ENCODE peak calls at places on chromosomes 2 and 18, in seven cellular contexts. X, K, P, G, V, C and H are unnamed samples.

GRCh38 chr2:64906853-64907536 is 82.2 kb upstream of the SLC1A4 start:
- DNase-seq in C (no peak), K (no peak), V (no peak), P (no peak), G (no peak), X (no peak), H (no peak)

GRCh38 chr2:159714586-159714930 is 2.3 kb downstream of the MARCHF7 start:
- DNase-seq in G (no peak), K (no peak), V (no peak), P (no peak), X (no peak), C (no peak), H (no peak)

GRCh38 chr2:35946431-35946991 is 409.1 kb upstream of the CRIM1 start:
- DNase-seq in G (no peak), K (no peak), X (no peak), V (no peak), C (no peak), P (no peak), H (no peak)

GRCh38 chr2:172972005-172972619 is 103.5 kb upstream of the MAP3K20 start:
- DNase-seq in V (peak; percentile 45), K (no peak), P (no peak), G (no peak), X (no peak), C (peak; percentile 36), H (no peak)

GRCh38 chr18:3233433-3234168 is 13.8 kb upstream of the MYOM1 start:
- DNase-seq in V (no peak), K (no peak), P (no peak), C (no peak), X (no peak), G (no peak), H (no peak)

GRCh38 chr2:111226797-111227700 is 106.3 kb downstream of the BCL2L11 start:
- DNase-seq in K (no peak), G (no peak), X (no peak), P (no peak), C (no peak), V (no peak), H (no peak)

GRCh38 chr2:129761569-129762021 is 217.9 kb upstream of the RAB6C start:
- DNase-seq in C (no peak), K (no peak), X (no peak), V (no peak), P (no peak), G (no peak), H (no peak)

GRCh38 chr18:55116855-55117254 is 157.6 kb upstream of the CCDC68 start:
- DNase-seq in C (no peak), G (no peak), V (no peak), P (no peak), X (no peak), K (no peak), H (no peak)

GRCh38 chr2:209577376-209578357 is 153.8 kb downstream of the MAP2 start:
- DNase-seq in X (peak; percentile 41), K (no peak), P (no peak), G (no peak), V (peak; percentile 8), C (peak; percentile 26), H (peak; percentile 66)

GRCh38 chr2:108367014-108367413 is 10.7 kb upstream of the SULT1C4 start:
- DNase-seq in K (no peak), P (no peak), X (no peak), G (no peak), C (no peak), V (no peak), H (no peak)

GRCh38 chr2:120734930-120735611 is 597 bp upstream of the GLI2 start:
- DNase-seq in K (no peak), C (no peak), V (no peak), G (peak; percentile 66), X (no peak), P (no peak), H (no peak)

GRCh38 chr2:131152065-131152464 is 46.9 kb downstream of the PLEKHB2 start:
- DNase-seq in X (no peak), K (no peak), P (no peak), C (no peak), V (no peak), G (no peak), H (no peak)

GRCh38 chr2:150663143-150663542 is 175.7 kb upstream of the RND3 start:
- DNase-seq in C (peak; percentile 90), P (no peak), K (no peak), G (no peak), X (no peak), V (peak; percentile 51), H (no peak)

GRCh38 chr2:81481242-81481993 is 1176.9 kb upstream of the LRRTM1 start:
- DNase-seq in V (peak; percentile 93), C (no peak), K (no peak), G (no peak), X (peak; percentile 85), P (peak; percentile 76), H (peak; percentile 95)

GRCh38 chr2:99403084-99403483 is 65.9 kb downstream of the EIF5B start:
- DNase-seq in V (no peak), G (no peak), C (no peak), X (no peak), K (no peak), P (no peak), H (no peak)

GRCh38 chr2:72153026-72153791 is 5.5 kb upstream of the CYP26B1 start:
- DNase-seq in C (no peak), P (no peak), X (no peak), V (no peak), G (peak; percentile 48), K (no peak), H (no peak)

GRCh38 chr18:26456070-26456491 is 92.3 kb downstream of the KCTD1 start:
- DNase-seq in P (no peak), K (no peak), C (no peak), G (no peak), V (no peak), X (no peak), H (no peak)

GRCh38 chr2:126714191-126714965 is 58.4 kb downstream of the GYPC start:
- DNase-seq in V (no peak), K (no peak), P (no peak), C (no peak), G (no peak), X (no peak), H (no peak)

GRCh38 chr2:66236067-66236705 is 198.7 kb upstream of the MEIS1 start:
- DNase-seq in G (no peak), X (no peak), P (no peak), K (no peak), C (no peak), V (no peak), H (no peak)

GRCh38 chr2:196783431-196784094 is 15.9 kb downstream of the GTF3C3 start:
- DNase-seq in X (no peak), G (no peak), V (no peak), P (no peak), K (no peak), C (peak; percentile 58), H (no peak)

GRCh38 chr2:68709421-68709911 is 25.1 kb upstream of the ARHGAP25 start:
- DNase-seq in X (peak; percentile 46), P (peak; percentile 70), G (no peak), V (peak; percentile 48), K (no peak), C (peak; percentile 69), H (peak; percentile 73)

GRCh38 chr18:66682855-66683322 is 79.0 kb upstream of the CDH19 start:
- DNase-seq in K (no peak), G (no peak), P (no peak), X (peak; percentile 52), V (no peak), C (no peak), H (peak; percentile 85)

GRCh38 chr2:146415291-146415690 is 1429.5 kb upstream of the ACVR2A start:
- DNase-seq in X (no peak), C (no peak), K (no peak), V (no peak), P (no peak), G (no peak), H (no peak)

GRCh38 chr2:105410554-105410953 is 11.7 kb upstream of the FHL2 start:
- DNase-seq in G (no peak), X (no peak), P (no peak), V (no peak), C (peak; percentile 37), K (no peak), H (no peak)